ENCODE peak calls at places on chromosomes 11 and 22, in six cellular contexts. One of them, this sample, is unnamed.

GRCh38 chr11:134144744-134145143 is 75.9 kb downstream of the JAM3 start:
- DNase-seq in fibroblast of lung: no peak
- DNase-seq in nephron progenitor cell: no peak
- DNase-seq in lower leg skin: no peak
- DNase-seq in prostate gland: no peak
- DNase-seq in A549: no peak
- DNase-seq in this sample: no peak

GRCh38 chr22:43515902-43516301 is 104.1 kb downstream of the MPPED1 start:
- DNase-seq in fibroblast of lung: no peak
- DNase-seq in nephron progenitor cell: no peak
- DNase-seq in lower leg skin: no peak
- DNase-seq in prostate gland: no peak
- DNase-seq in A549: no peak
- DNase-seq in this sample: no peak

GRCh38 chr11:115194798-115195101 is 309.5 kb downstream of the CADM1 start:
- DNase-seq in fibroblast of lung: peak
- DNase-seq in nephron progenitor cell: no peak
- DNase-seq in lower leg skin: no peak
- DNase-seq in prostate gland: no peak
- DNase-seq in A549: no peak
- DNase-seq in this sample: no peak

GRCh38 chr11:106077609-106078517 is at the start of gene AASDHPPT:
- DNase-seq in fibroblast of lung: peak
- DNase-seq in nephron progenitor cell: peak
- DNase-seq in lower leg skin: no peak
- DNase-seq in prostate gland: peak
- DNase-seq in A549: peak
- DNase-seq in this sample: no peak

GRCh38 chr11:57667715-57668466 is at the start of gene ZDHHC5:
- DNase-seq in fibroblast of lung: peak
- DNase-seq in nephron progenitor cell: peak
- DNase-seq in lower leg skin: peak
- DNase-seq in prostate gland: peak
- DNase-seq in A549: peak
- DNase-seq in this sample: peak

GRCh38 chr11:85752890-85753581 is 57.9 kb downstream of the SYTL2 start:
- DNase-seq in fibroblast of lung: no peak
- DNase-seq in nephron progenitor cell: no peak
- DNase-seq in lower leg skin: peak
- DNase-seq in prostate gland: no peak
- DNase-seq in A549: no peak
- DNase-seq in this sample: no peak

GRCh38 chr11:569273-569885 is 6.9 kb upstream of the PHRF1 start:
- DNase-seq in fibroblast of lung: no peak
- DNase-seq in nephron progenitor cell: no peak
- DNase-seq in lower leg skin: no peak
- DNase-seq in prostate gland: no peak
- DNase-seq in A549: no peak
- DNase-seq in this sample: no peak

GRCh38 chr11:74397531-74398243 is 546 bp downstream of the PGM2L1 start:
- DNase-seq in fibroblast of lung: no peak
- DNase-seq in nephron progenitor cell: peak
- DNase-seq in lower leg skin: no peak
- DNase-seq in prostate gland: peak
- DNase-seq in A549: peak
- DNase-seq in this sample: no peak

DNA sequence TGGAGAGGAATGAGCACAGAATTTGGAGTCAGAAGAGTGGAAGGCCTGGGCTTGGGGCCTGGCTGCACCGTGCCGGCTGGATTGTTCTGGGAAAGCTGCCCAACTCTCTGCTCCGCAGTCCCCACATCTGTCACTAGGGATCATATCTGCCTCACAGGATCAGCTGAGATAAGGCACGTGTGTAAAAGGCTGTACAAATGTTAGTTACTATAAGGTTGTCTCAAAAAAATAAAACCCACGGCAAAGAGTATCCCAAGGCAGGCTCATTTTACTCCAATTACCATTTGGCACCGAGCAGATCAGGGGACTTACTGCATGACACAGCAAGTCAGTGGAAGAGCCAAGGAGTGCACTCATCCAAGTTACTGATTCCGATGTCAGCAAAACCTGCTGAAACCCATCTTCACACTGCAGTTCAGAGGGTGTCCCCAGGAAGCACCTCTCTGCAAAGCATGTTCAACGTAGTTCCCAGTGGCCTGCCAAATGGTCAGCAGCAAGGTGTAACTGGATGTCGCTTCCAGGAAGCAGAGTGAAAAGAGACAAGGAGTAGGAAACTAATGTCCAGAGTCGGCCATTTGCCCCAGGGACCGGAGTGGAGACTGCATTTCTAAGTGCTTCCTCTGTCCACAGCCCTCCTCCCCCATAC is 18.1 kb upstream of the MRTFA start:
- DNase-seq in fibroblast of lung: peak
- DNase-seq in nephron progenitor cell: no peak
- DNase-seq in lower leg skin: no peak
- DNase-seq in prostate gland: peak
- DNase-seq in A549: peak
- DNase-seq in this sample: no peak
- TF ChIP-seq CTCF in fibroblast of lung: peak
- TF ChIP-seq CTCF in nephron progenitor cell: no peak
- TF ChIP-seq CTCF in lower leg skin: no peak
- TF ChIP-seq CTCF in prostate gland: peak
- TF ChIP-seq CTCF in A549: no peak
- TF ChIP-seq CTCF in this sample: peak

DNA sequence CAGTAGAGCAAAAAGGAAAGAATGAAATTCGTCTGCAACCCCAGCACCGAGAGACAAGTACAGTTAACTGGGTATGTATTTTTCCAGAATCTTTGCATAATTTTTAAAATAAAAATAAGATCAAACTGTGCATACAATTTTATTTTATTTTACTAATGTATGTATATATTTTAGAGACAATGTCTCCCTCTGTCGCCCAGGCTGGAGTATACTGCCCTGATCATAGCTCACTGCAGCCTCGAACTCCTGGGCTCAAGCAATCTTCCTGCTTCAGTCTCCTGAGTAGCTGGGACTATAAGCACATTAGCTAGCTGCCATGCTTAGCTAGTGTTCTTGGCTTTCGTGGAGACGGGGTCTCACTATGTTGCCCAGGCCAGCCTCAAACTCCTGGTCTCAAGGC is 18.8 kb upstream of the DRD2 start:
- DNase-seq in fibroblast of lung: no peak
- DNase-seq in nephron progenitor cell: no peak
- DNase-seq in lower leg skin: no peak
- DNase-seq in prostate gland: no peak
- DNase-seq in A549: no peak
- DNase-seq in this sample: no peak
- TF ChIP-seq CTCF in fibroblast of lung: no peak
- TF ChIP-seq CTCF in nephron progenitor cell: no peak
- TF ChIP-seq CTCF in lower leg skin: no peak
- TF ChIP-seq CTCF in prostate gland: no peak
- TF ChIP-seq CTCF in A549: no peak
- TF ChIP-seq CTCF in this sample: no peak

GRCh38 chr22:49241174-49241851 is 586.4 kb downstream of the BRD1 start:
- DNase-seq in fibroblast of lung: no peak
- DNase-seq in nephron progenitor cell: no peak
- DNase-seq in lower leg skin: no peak
- DNase-seq in prostate gland: peak
- DNase-seq in A549: no peak
- DNase-seq in this sample: peak
- TF ChIP-seq CTCF in fibroblast of lung: no peak
- TF ChIP-seq CTCF in nephron progenitor cell: no peak
- TF ChIP-seq CTCF in lower leg skin: no peak
- TF ChIP-seq CTCF in prostate gland: no peak
- TF ChIP-seq CTCF in A549: no peak
- TF ChIP-seq CTCF in this sample: no peak

DNA sequence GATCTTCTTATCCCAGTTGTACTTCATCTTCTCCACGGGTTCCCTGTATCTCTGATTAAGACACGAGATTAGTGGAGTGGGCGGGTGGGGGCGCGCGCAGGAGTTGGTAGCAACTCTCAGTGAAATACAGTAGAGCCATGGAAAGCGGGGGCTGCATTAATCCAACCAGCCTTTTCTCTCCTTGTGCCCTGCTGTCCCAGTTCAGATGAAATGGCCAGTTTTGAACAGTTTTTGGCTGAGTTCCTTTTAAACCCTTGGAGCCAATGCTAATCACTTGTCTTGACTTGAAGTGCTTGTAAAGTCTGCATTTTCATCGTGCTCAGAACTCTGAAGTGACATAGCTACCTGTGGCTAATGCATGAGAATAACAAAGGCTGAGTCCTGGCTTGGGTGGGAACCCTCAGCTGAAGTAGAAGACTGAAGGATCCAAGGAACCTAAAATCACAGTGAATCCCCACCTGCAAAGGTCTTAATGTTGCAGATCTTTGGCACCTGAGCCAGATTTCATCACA is 777 bp upstream of the TMEM123 start:
- DNase-seq in fibroblast of lung: no peak
- DNase-seq in nephron progenitor cell: peak
- DNase-seq in lower leg skin: peak
- DNase-seq in prostate gland: peak
- DNase-seq in A549: no peak
- DNase-seq in this sample: no peak
- TF ChIP-seq CTCF in fibroblast of lung: no peak
- TF ChIP-seq CTCF in nephron progenitor cell: no peak
- TF ChIP-seq CTCF in lower leg skin: no peak
- TF ChIP-seq CTCF in prostate gland: no peak
- TF ChIP-seq CTCF in A549: no peak
- TF ChIP-seq CTCF in this sample: no peak

GRCh38 chr11:67371549-67372231 is 1.7 kb downstream of the CLCF1 start:
- DNase-seq in fibroblast of lung: peak
- DNase-seq in nephron progenitor cell: peak
- DNase-seq in lower leg skin: no peak
- DNase-seq in prostate gland: no peak
- DNase-seq in A549: peak
- DNase-seq in this sample: no peak
- TF ChIP-seq CTCF in fibroblast of lung: peak
- TF ChIP-seq CTCF in nephron progenitor cell: peak
- TF ChIP-seq CTCF in lower leg skin: no peak
- TF ChIP-seq CTCF in prostate gland: peak
- TF ChIP-seq CTCF in A549: peak
- TF ChIP-seq CTCF in this sample: peak

DNA sequence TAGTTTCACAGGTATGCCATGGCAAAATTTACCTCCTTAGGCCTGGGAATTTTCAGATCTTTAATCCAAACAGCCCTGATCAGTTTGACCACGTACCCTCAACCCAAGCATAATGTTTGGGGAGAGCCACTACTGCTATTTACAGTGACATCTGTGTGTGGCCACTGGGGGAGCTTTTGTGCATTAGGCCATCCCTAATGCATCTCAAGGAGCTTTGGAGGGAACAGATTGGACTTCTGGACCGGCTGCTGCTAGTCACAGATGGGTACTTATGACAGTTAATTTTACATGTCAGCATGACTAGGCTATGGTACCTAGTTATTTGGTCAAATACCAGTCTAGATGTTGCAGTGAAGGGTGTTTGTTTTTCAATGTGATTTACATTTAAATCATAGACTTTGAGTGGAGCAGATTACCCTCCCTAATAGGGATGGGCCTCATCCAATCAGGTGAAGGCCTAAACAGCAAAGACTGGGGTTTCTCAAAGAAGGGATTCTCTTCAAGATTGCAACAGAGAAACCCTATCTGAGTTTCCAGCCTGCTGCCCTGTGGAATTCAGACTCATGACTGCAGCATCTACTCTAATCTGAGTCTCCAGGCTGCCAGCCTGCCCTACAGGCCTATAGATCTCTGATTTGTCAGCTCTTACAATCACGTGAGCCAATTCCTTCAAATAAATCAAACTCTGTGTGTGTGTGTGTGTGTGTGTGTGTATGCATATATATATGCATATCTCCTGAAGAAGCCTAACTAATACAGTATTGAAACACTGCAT is 37.9 kb upstream of the GALNT18 start:
- DNase-seq in fibroblast of lung: no peak
- DNase-seq in nephron progenitor cell: no peak
- DNase-seq in lower leg skin: no peak
- DNase-seq in prostate gland: no peak
- DNase-seq in A549: peak
- DNase-seq in this sample: no peak
- TF ChIP-seq CTCF in fibroblast of lung: no peak
- TF ChIP-seq CTCF in nephron progenitor cell: peak
- TF ChIP-seq CTCF in lower leg skin: no peak
- TF ChIP-seq CTCF in prostate gland: no peak
- TF ChIP-seq CTCF in A549: peak
- TF ChIP-seq CTCF in this sample: peak

GRCh38 chr11:27717377-27717776 is 17.1 kb upstream of the BDNF start:
- DNase-seq in fibroblast of lung: peak
- DNase-seq in nephron progenitor cell: no peak
- DNase-seq in lower leg skin: no peak
- DNase-seq in prostate gland: no peak
- DNase-seq in A549: peak
- DNase-seq in this sample: no peak

GRCh38 chr11:27718346-27718852 is 18.1 kb upstream of the BDNF start:
- DNase-seq in fibroblast of lung: peak
- DNase-seq in nephron progenitor cell: peak
- DNase-seq in lower leg skin: no peak
- DNase-seq in prostate gland: no peak
- DNase-seq in A549: peak
- DNase-seq in this sample: no peak

GRCh38 chr11:27716216-27716615 is 16.0 kb upstream of the BDNF start:
- DNase-seq in fibroblast of lung: peak
- DNase-seq in nephron progenitor cell: no peak
- DNase-seq in lower leg skin: no peak
- DNase-seq in prostate gland: no peak
- DNase-seq in A549: no peak
- DNase-seq in this sample: no peak

GRCh38 chr11:27717801-27718229 is 17.6 kb upstream of the BDNF start:
- DNase-seq in fibroblast of lung: peak
- DNase-seq in nephron progenitor cell: peak
- DNase-seq in lower leg skin: no peak
- DNase-seq in prostate gland: no peak
- DNase-seq in A549: no peak
- DNase-seq in this sample: no peak

DNA sequence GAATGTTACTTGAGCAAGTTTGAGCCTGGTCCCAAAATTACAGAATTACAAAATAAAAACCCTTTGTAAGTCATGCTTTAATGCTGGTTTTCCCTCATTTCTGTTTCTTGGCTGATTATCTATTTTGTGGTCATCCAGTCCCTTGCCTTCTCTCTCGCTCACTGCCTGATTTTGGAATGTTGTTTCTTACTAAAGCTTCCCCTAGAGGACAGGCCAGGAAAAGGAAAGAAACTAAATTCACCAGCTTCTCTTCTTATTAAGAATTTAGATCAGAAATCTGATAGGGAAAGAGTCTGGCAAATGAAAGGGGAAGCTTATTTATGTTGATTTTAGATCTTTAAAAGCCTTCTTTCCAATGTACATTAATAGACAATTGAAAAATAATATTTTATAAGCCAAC is 16.6 kb upstream of the BDNF start:
- DNase-seq in fibroblast of lung: peak
- DNase-seq in nephron progenitor cell: no peak
- DNase-seq in lower leg skin: no peak
- DNase-seq in prostate gland: no peak
- DNase-seq in A549: no peak
- DNase-seq in this sample: no peak
- TF ChIP-seq CTCF in fibroblast of lung: peak
- TF ChIP-seq CTCF in nephron progenitor cell: no peak
- TF ChIP-seq CTCF in lower leg skin: no peak
- TF ChIP-seq CTCF in prostate gland: no peak
- TF ChIP-seq CTCF in A549: no peak
- TF ChIP-seq CTCF in this sample: no peak